ENCODE peak calls at places on chromosomes 3 and 15, in eight cellular contexts. One of them, this sample, is unnamed.

GRCh38 chr3:107772016-107772415 is 249.3 kb downstream of the BBX start:
- DNase-seq in NCI-H1417: no peak
- DNase-seq in MM.1S: no peak
- DNase-seq in stomach: no peak
- DNase-seq in activated naive CD8-positive, alpha-beta T cell treated with anti-CD3 and anti-CD28 coated beads, Interleukin-2, amount 50 U/mL, for 24 hours: no peak
- DNase-seq in AG04449: no peak
- DNase-seq in HS-5: no peak
- DNase-seq in T-helper 9 cell: no peak
- DNase-seq in this sample: no peak

GRCh38 chr3:98325055-98325454 is 28.6 kb upstream of the OR5K4 start:
- DNase-seq in NCI-H1417: no peak
- DNase-seq in MM.1S: no peak
- DNase-seq in stomach: peak
- DNase-seq in activated naive CD8-positive, alpha-beta T cell treated with anti-CD3 and anti-CD28 coated beads, Interleukin-2, amount 50 U/mL, for 24 hours: no peak
- DNase-seq in AG04449: no peak
- DNase-seq in HS-5: no peak
- DNase-seq in T-helper 9 cell: no peak
- DNase-seq in this sample: no peak

GRCh38 chr3:31213869-31214486 is 318.7 kb upstream of the STT3B start:
- DNase-seq in NCI-H1417: no peak
- DNase-seq in MM.1S: peak
- DNase-seq in stomach: no peak
- DNase-seq in activated naive CD8-positive, alpha-beta T cell treated with anti-CD3 and anti-CD28 coated beads, Interleukin-2, amount 50 U/mL, for 24 hours: no peak
- DNase-seq in AG04449: no peak
- DNase-seq in HS-5: no peak
- DNase-seq in T-helper 9 cell: peak
- DNase-seq in this sample: no peak

GRCh38 chr15:31047437-31047836 is 54.1 kb downstream of the TRPM1 start:
- DNase-seq in NCI-H1417: no peak
- DNase-seq in MM.1S: no peak
- DNase-seq in stomach: no peak
- DNase-seq in activated naive CD8-positive, alpha-beta T cell treated with anti-CD3 and anti-CD28 coated beads, Interleukin-2, amount 50 U/mL, for 24 hours: no peak
- DNase-seq in AG04449: no peak
- DNase-seq in HS-5: no peak
- DNase-seq in T-helper 9 cell: no peak
- DNase-seq in this sample: no peak

GRCh38 chr3:171646357-171647133 is 163.7 kb downstream of the PLD1 start:
- DNase-seq in NCI-H1417: peak
- DNase-seq in MM.1S: peak
- DNase-seq in stomach: no peak
- DNase-seq in activated naive CD8-positive, alpha-beta T cell treated with anti-CD3 and anti-CD28 coated beads, Interleukin-2, amount 50 U/mL, for 24 hours: no peak
- DNase-seq in AG04449: peak
- DNase-seq in HS-5: peak
- DNase-seq in T-helper 9 cell: no peak
- DNase-seq in this sample: no peak

GRCh38 chr3:18988619-18989229 is 159.6 kb upstream of the KCNH8 start:
- DNase-seq in NCI-H1417: peak
- DNase-seq in MM.1S: peak
- DNase-seq in stomach: no peak
- DNase-seq in activated naive CD8-positive, alpha-beta T cell treated with anti-CD3 and anti-CD28 coated beads, Interleukin-2, amount 50 U/mL, for 24 hours: no peak
- DNase-seq in AG04449: no peak
- DNase-seq in HS-5: no peak
- DNase-seq in T-helper 9 cell: no peak
- DNase-seq in this sample: peak

GRCh38 chr3:171904829-171905228 is 61.7 kb downstream of the TMEM212 start:
- DNase-seq in NCI-H1417: no peak
- DNase-seq in MM.1S: no peak
- DNase-seq in stomach: no peak
- DNase-seq in activated naive CD8-positive, alpha-beta T cell treated with anti-CD3 and anti-CD28 coated beads, Interleukin-2, amount 50 U/mL, for 24 hours: no peak
- DNase-seq in AG04449: no peak
- DNase-seq in HS-5: peak
- DNase-seq in T-helper 9 cell: no peak
- DNase-seq in this sample: no peak

GRCh38 chr15:90838544-90838943 is 29.8 kb upstream of the FURIN start:
- DNase-seq in NCI-H1417: no peak
- DNase-seq in MM.1S: no peak
- DNase-seq in stomach: no peak
- DNase-seq in activated naive CD8-positive, alpha-beta T cell treated with anti-CD3 and anti-CD28 coated beads, Interleukin-2, amount 50 U/mL, for 24 hours: no peak
- DNase-seq in AG04449: no peak
- DNase-seq in HS-5: no peak
- DNase-seq in T-helper 9 cell: no peak
- DNase-seq in this sample: no peak

GRCh38 chr15:94387854-94388441 is 156.6 kb downstream of the MCTP2 start:
- DNase-seq in NCI-H1417: no peak
- DNase-seq in MM.1S: peak
- DNase-seq in stomach: no peak
- DNase-seq in activated naive CD8-positive, alpha-beta T cell treated with anti-CD3 and anti-CD28 coated beads, Interleukin-2, amount 50 U/mL, for 24 hours: peak
- DNase-seq in AG04449: no peak
- DNase-seq in HS-5: no peak
- DNase-seq in T-helper 9 cell: no peak
- DNase-seq in this sample: no peak

GRCh38 chr3:39191103-39191502 is 1.3 kb downstream of the XIRP1 start:
- DNase-seq in NCI-H1417: no peak
- DNase-seq in MM.1S: peak
- DNase-seq in stomach: no peak
- DNase-seq in activated naive CD8-positive, alpha-beta T cell treated with anti-CD3 and anti-CD28 coated beads, Interleukin-2, amount 50 U/mL, for 24 hours: no peak
- DNase-seq in AG04449: no peak
- DNase-seq in HS-5: no peak
- DNase-seq in T-helper 9 cell: no peak
- DNase-seq in this sample: no peak

GRCh38 chr3:48562367-48563095 is 1.1 kb downstream of the UCN2 start:
- DNase-seq in NCI-H1417: no peak
- DNase-seq in MM.1S: no peak
- DNase-seq in stomach: no peak
- DNase-seq in activated naive CD8-positive, alpha-beta T cell treated with anti-CD3 and anti-CD28 coated beads, Interleukin-2, amount 50 U/mL, for 24 hours: no peak
- DNase-seq in AG04449: no peak
- DNase-seq in HS-5: no peak
- DNase-seq in T-helper 9 cell: no peak
- DNase-seq in this sample: no peak

This sample was measured in endothelial cell.